ENCODE peak calls at places on chromosomes 5 and 9, in six cellular contexts. N is islet precursor cell, K is lung microvascular endothelial cell, A is anterior cingulate cortex, G is AG08395, E is T-helper 1 cell. W is an unnamed sample.

GRCh38 chr5:67960939-67961338 is 254.6 kb upstream of the PIK3R1 start:
- DNase-seq in A (no peak), K (no peak), E (no peak), G (no peak), N (peak; percentile 77), W (no peak)

GRCh38 chr9:124242331-124243194 is 15.2 kb upstream of the NEK6 start:
- DNase-seq in N (peak; percentile 66), K (peak; percentile 52), A (no peak), E (no peak), G (peak; percentile 44), W (no peak)

GRCh38 chr5:115457574-115457973 is 87.0 kb downstream of the FEM1C start:
- DNase-seq in K (no peak), N (no peak), A (no peak), E (no peak), G (no peak), W (no peak)

GRCh38 chr5:178074266-178074952 is 38.9 kb upstream of the N4BP3 start:
- DNase-seq in A (no peak), E (no peak), K (no peak), G (no peak), N (peak; percentile 82), W (no peak)

GRCh38 chr5:2415678-2416077 is 335.8 kb downstream of the IRX2 start:
- DNase-seq in N (no peak), G (no peak), E (no peak), K (no peak), A (no peak), W (no peak)

GRCh38 chr9:124835026-124835501 is 18.2 kb upstream of the WDR38 start:
- DNase-seq in G (no peak), K (peak; percentile 83), N (no peak), A (no peak), E (no peak), W (peak; percentile 69)

GRCh38 chr9:69919461-69920061 is 98.9 kb downstream of the CFAP95 start:
- DNase-seq in G (peak; percentile 63), N (no peak), K (peak; percentile 75), A (no peak), E (no peak), W (peak; percentile 66)

GRCh38 chr9:79256691-79257213 is 315.0 kb upstream of the TLE4 start:
- DNase-seq in K (peak; percentile 39), G (peak; percentile 73), N (peak; percentile 75), A (no peak), E (no peak), W (peak; percentile 98)

GRCh38 chr9:2943016-2943415 is 99.1 kb upstream of the PUM3 start:
- DNase-seq in E (no peak), N (no peak), A (no peak), G (no peak), K (no peak), W (no peak)

GRCh38 chr9:8693147-8693921 is 893.8 kb upstream of the DMAC1 start:
- DNase-seq in G (no peak), A (no peak), E (no peak), N (no peak), K (no peak), W (no peak)

GRCh38 chr5:141811287-141812155 is 66.7 kb downstream of the PCDH1 start:
- DNase-seq in E (no peak), K (no peak), G (peak; percentile 33), N (peak; percentile 77), A (peak; percentile 26), W (no peak)

GRCh38 chr9:125137200-125137599 is 6.1 kb downstream of the SCAI start:
- DNase-seq in G (peak; percentile 31), E (no peak), A (no peak), K (no peak), N (no peak), W (no peak)

GRCh38 chr5:151285683-151286082 is 17.9 kb downstream of the SLC36A3 start:
- DNase-seq in K (no peak), E (no peak), A (no peak), N (peak; percentile 76), G (no peak), W (no peak)

GRCh38 chr9:109139851-109140250 is 20.1 kb upstream of the TMEM245 start:
- DNase-seq in K (no peak), N (peak; percentile 67), G (no peak), E (no peak), A (no peak), W (no peak)

GRCh38 chr9:75001719-75002421 is 26.2 kb downstream of the CARNMT1 start:
- DNase-seq in A (no peak), N (no peak), K (peak; percentile 89), G (peak; percentile 63), E (no peak), W (peak; percentile 54)

GRCh38 chr5:98016771-98017170 is 756.7 kb upstream of the RGMB start:
- DNase-seq in K (peak; percentile 72), A (no peak), E (no peak), N (no peak), G (peak; percentile 2), W (no peak)

GRCh38 chr5:108379722-108380530 is 2.0 kb downstream of the FBXL17 start:
- DNase-seq in E (no peak), G (no peak), A (no peak), K (peak; percentile 37), N (no peak), W (no peak)

GRCh38 chr9:77710276-77710675 is 62.2 kb upstream of the GNA14 start:
- DNase-seq in G (no peak), K (peak; percentile 26), A (no peak), E (no peak), N (peak; percentile 76), W (no peak)

GRCh38 chr9:257957-258356 is 43.3 kb downstream of the DOCK8 start:
- DNase-seq in N (no peak), E (no peak), G (no peak), K (no peak), A (no peak), W (no peak)

GRCh38 chr5:28710360-28710759 is 1672.0 kb upstream of the CDH9 start:
- DNase-seq in N (no peak), K (no peak), E (no peak), G (no peak), A (no peak), W (no peak)

GRCh38 chr9:137085918-137086530 is 761 bp upstream of the MAN1B1 start:
- DNase-seq in A (no peak), E (no peak), K (peak; percentile 33), G (peak; percentile 44), N (peak; percentile 80), W (peak; percentile 47)

GRCh38 chr5:35151151-35151920 is 79.0 kb downstream of the PRLR start:
- DNase-seq in K (no peak), A (no peak), N (peak; percentile 64), E (no peak), G (no peak), W (no peak)

GRCh38 chr5:15687401-15687800 is 187.4 kb downstream of the FBXL7 start:
- DNase-seq in A (no peak), K (no peak), G (no peak), E (no peak), N (no peak), W (no peak)

GRCh38 chr5:167573274-167574127 is 717.9 kb upstream of the WWC1 start:
- DNase-seq in N (peak; percentile 81), A (no peak), E (no peak), G (peak; percentile 53), K (no peak), W (no peak)

GRCh38 chr5:33148076-33148501 is 292.7 kb upstream of the TARS1 start:
- DNase-seq in N (peak; percentile 59), E (no peak), K (peak; percentile 47), A (no peak), G (peak; percentile 89), W (peak; percentile 82)

GRCh38 chr5:124980174-124980941 is 233.9 kb upstream of the ZNF608 start:
- DNase-seq in K (no peak), N (no peak), E (no peak), A (no peak), G (no peak), W (no peak)

GRCh38 chr5:118311103-118311502 is 677.2 kb downstream of the DTWD2 start:
- DNase-seq in K (no peak), E (no peak), N (no peak), G (no peak), A (no peak), W (no peak)

GRCh38 chr5:131067596-131067995 is 97.5 kb downstream of the HINT1 start:
- DNase-seq in N (no peak), E (no peak), K (no peak), A (no peak), G (no peak), W (no peak)

GRCh38 chr9:136725612-136726011 is 13.2 kb downstream of the DIPK1B start:
- DNase-seq in N (peak; percentile 91), K (peak; percentile 71), E (no peak), A (no peak), G (peak; percentile 46), W (peak; percentile 33)

GRCh38 chr5:172823840-172824362 is 10.2 kb upstream of the ERGIC1 start:
- DNase-seq in A (no peak), K (no peak), G (no peak), N (no peak), E (no peak), W (no peak)

GRCh38 chr9:70260606-70261005 is 1.8 kb downstream of the SMC5 start:
- DNase-seq in E (no peak), G (no peak), K (no peak), N (no peak), A (no peak), W (no peak)

GRCh38 chr9:121609845-121610637 is 41.4 kb upstream of the DAB2IP start:
- DNase-seq in E (no peak), N (peak; percentile 97), A (no peak), G (peak; percentile 45), K (peak; percentile 15), W (peak; percentile 50)

GRCh38 chr5:43315262-43315661 is 2.0 kb upstream of the HMGCS1 start:
- DNase-seq in A (no peak), N (no peak), G (no peak), K (no peak), E (no peak), W (peak; percentile 94)

GRCh38 chr9:128340691-128341434 is 536 bp downstream of the SLC27A4 start:
- DNase-seq in G (no peak), A (no peak), N (no peak), K (peak; percentile 11), E (no peak), W (no peak)

GRCh38 chr9:137982132-137982666 is 104.6 kb downstream of the CACNA1B start:
- DNase-seq in N (no peak), A (no peak), E (no peak), K (no peak), G (no peak), W (no peak)

GRCh38 chr9:132142883-132143282 is 19.0 kb upstream of the NTNG2 start:
- DNase-seq in K (no peak), A (no peak), N (no peak), G (no peak), E (no peak), W (no peak)

GRCh38 chr5:141490271-141490670 is 1.4 kb downstream of the PCDHGC5 start:
- DNase-seq in G (no peak), N (no peak), K (no peak), A (no peak), E (no peak), W (no peak)

GRCh38 chr5:55823151-55823796 is 27.9 kb upstream of the IL31RA start:
- DNase-seq in N (no peak), A (no peak), G (no peak), K (no peak), E (no peak), W (no peak)

W was measured in RCC 7860.